ENCODE peak calls at places on chromosome 10, in nine cellular contexts. One of them, this sample, is unnamed.

GRCh38 chr10:21843645-21844044 is 159.9 kb downstream of the DNAJC1 start:
- DNase-seq in stromal cell of bone marrow: no peak
- DNase-seq in GM23248: no peak
- DNase-seq in suprapubic skin: no peak
- DNase-seq in GM13976: no peak
- DNase-seq in cardiac muscle cell: no peak
- DNase-seq in M059J: no peak
- DNase-seq in kidney glomerular epithelial cell: no peak
- DNase-seq in astrocyte of the spinal cord: no peak
- DNase-seq in this sample: no peak

GRCh38 chr10:102476466-102477141 is 25.3 kb upstream of the C10orf95 start:
- DNase-seq in stromal cell of bone marrow: no peak
- DNase-seq in GM23248: no peak
- DNase-seq in suprapubic skin: no peak
- DNase-seq in GM13976: no peak
- DNase-seq in cardiac muscle cell: no peak
- DNase-seq in M059J: no peak
- DNase-seq in kidney glomerular epithelial cell: no peak
- DNase-seq in astrocyte of the spinal cord: no peak
- DNase-seq in this sample: peak; percentile 15

GRCh38 chr10:27158421-27158820 is 3.3 kb downstream of the MASTL start:
- DNase-seq in stromal cell of bone marrow: no peak
- DNase-seq in GM23248: peak; percentile 48
- DNase-seq in suprapubic skin: no peak
- DNase-seq in GM13976: no peak
- DNase-seq in cardiac muscle cell: no peak
- DNase-seq in M059J: no peak
- DNase-seq in kidney glomerular epithelial cell: peak; percentile 3
- DNase-seq in astrocyte of the spinal cord: no peak
- DNase-seq in this sample: peak; percentile 48

GRCh38 chr10:48254745-48255144 is 19.8 kb downstream of the FRMPD2 start:
- DNase-seq in stromal cell of bone marrow: no peak
- DNase-seq in GM23248: no peak
- DNase-seq in suprapubic skin: no peak
- DNase-seq in GM13976: peak; percentile 3
- DNase-seq in cardiac muscle cell: no peak
- DNase-seq in M059J: no peak
- DNase-seq in kidney glomerular epithelial cell: peak; percentile 64
- DNase-seq in astrocyte of the spinal cord: no peak
- DNase-seq in this sample: no peak

GRCh38 chr10:50739618-50740350 is at the start of gene ASAH2B:
- DNase-seq in stromal cell of bone marrow: peak; percentile 59
- DNase-seq in GM23248: peak; percentile 86
- DNase-seq in suprapubic skin: peak; percentile 84
- DNase-seq in GM13976: peak; percentile 74
- DNase-seq in cardiac muscle cell: peak; percentile 81
- DNase-seq in M059J: peak; percentile 84
- DNase-seq in kidney glomerular epithelial cell: peak; percentile 61
- DNase-seq in astrocyte of the spinal cord: peak; percentile 88
- DNase-seq in this sample: peak; percentile 82

GRCh38 chr10:77505431-77506334 is 131.9 kb downstream of the KCNMA1 start:
- DNase-seq in stromal cell of bone marrow: peak; percentile 88
- DNase-seq in GM23248: peak; percentile 94
- DNase-seq in suprapubic skin: no peak
- DNase-seq in GM13976: no peak
- DNase-seq in cardiac muscle cell: no peak
- DNase-seq in M059J: peak; percentile 97
- DNase-seq in kidney glomerular epithelial cell: peak; percentile 95
- DNase-seq in astrocyte of the spinal cord: peak; percentile 93
- DNase-seq in this sample: peak; percentile 97

GRCh38 chr10:88651131-88651541 is 13.1 kb upstream of the LIPF start:
- DNase-seq in stromal cell of bone marrow: peak; percentile 77
- DNase-seq in GM23248: peak; percentile 89
- DNase-seq in suprapubic skin: no peak
- DNase-seq in GM13976: no peak
- DNase-seq in cardiac muscle cell: no peak
- DNase-seq in M059J: peak; percentile 88
- DNase-seq in kidney glomerular epithelial cell: peak; percentile 82
- DNase-seq in astrocyte of the spinal cord: peak; percentile 92
- DNase-seq in this sample: peak; percentile 94

GRCh38 chr10:125121003-125121402 is 39.4 kb downstream of the CTBP2 start:
- DNase-seq in stromal cell of bone marrow: no peak
- DNase-seq in GM23248: no peak
- DNase-seq in suprapubic skin: peak; percentile 34
- DNase-seq in GM13976: no peak
- DNase-seq in cardiac muscle cell: no peak
- DNase-seq in M059J: no peak
- DNase-seq in kidney glomerular epithelial cell: no peak
- DNase-seq in astrocyte of the spinal cord: no peak
- DNase-seq in this sample: no peak

GRCh38 chr10:102117391-102118159 is 2.6 kb downstream of the LDB1 start:
- DNase-seq in stromal cell of bone marrow: peak; percentile 52
- DNase-seq in GM23248: peak; percentile 76
- DNase-seq in suprapubic skin: peak; percentile 85
- DNase-seq in GM13976: peak; percentile 69
- DNase-seq in cardiac muscle cell: peak; percentile 88
- DNase-seq in M059J: peak; percentile 80
- DNase-seq in kidney glomerular epithelial cell: peak; percentile 60
- DNase-seq in astrocyte of the spinal cord: peak; percentile 77
- DNase-seq in this sample: peak; percentile 51

GRCh38 chr10:83706120-83706519 is 433.2 kb upstream of the GHITM start:
- DNase-seq in stromal cell of bone marrow: no peak
- DNase-seq in GM23248: no peak
- DNase-seq in suprapubic skin: no peak
- DNase-seq in GM13976: no peak
- DNase-seq in cardiac muscle cell: no peak
- DNase-seq in M059J: no peak
- DNase-seq in kidney glomerular epithelial cell: no peak
- DNase-seq in astrocyte of the spinal cord: no peak
- DNase-seq in this sample: no peak

GRCh38 chr10:119872860-119873671 is 423 bp upstream of the MCMBP start:
- DNase-seq in stromal cell of bone marrow: peak; percentile 73
- DNase-seq in GM23248: peak; percentile 93
- DNase-seq in suprapubic skin: peak; percentile 86
- DNase-seq in GM13976: peak; percentile 91
- DNase-seq in cardiac muscle cell: peak; percentile 90
- DNase-seq in M059J: peak; percentile 78
- DNase-seq in kidney glomerular epithelial cell: peak; percentile 75
- DNase-seq in astrocyte of the spinal cord: peak; percentile 82
- DNase-seq in this sample: peak; percentile 89

GRCh38 chr10:48495282-48496045 is 109.4 kb downstream of the ARHGAP22 start:
- DNase-seq in stromal cell of bone marrow: no peak
- DNase-seq in GM23248: no peak
- DNase-seq in suprapubic skin: no peak
- DNase-seq in GM13976: no peak
- DNase-seq in cardiac muscle cell: no peak
- DNase-seq in M059J: no peak
- DNase-seq in kidney glomerular epithelial cell: no peak
- DNase-seq in astrocyte of the spinal cord: no peak
- DNase-seq in this sample: no peak

GRCh38 chr10:79274279-79275104 is 72.8 kb upstream of the PPIF start:
- DNase-seq in stromal cell of bone marrow: no peak
- DNase-seq in GM23248: peak; percentile 86
- DNase-seq in suprapubic skin: peak; percentile 93
- DNase-seq in GM13976: no peak
- DNase-seq in cardiac muscle cell: peak; percentile 35
- DNase-seq in M059J: no peak
- DNase-seq in kidney glomerular epithelial cell: no peak
- DNase-seq in astrocyte of the spinal cord: peak; percentile 58
- DNase-seq in this sample: no peak

GRCh38 chr10:128047337-128047736 is 78.9 kb downstream of the MKI67 start:
- DNase-seq in stromal cell of bone marrow: no peak
- DNase-seq in GM23248: no peak
- DNase-seq in suprapubic skin: peak; percentile 85
- DNase-seq in GM13976: peak; percentile 90
- DNase-seq in cardiac muscle cell: peak; percentile 65
- DNase-seq in M059J: no peak
- DNase-seq in kidney glomerular epithelial cell: peak; percentile 88
- DNase-seq in astrocyte of the spinal cord: no peak
- DNase-seq in this sample: no peak

GRCh38 chr10:71581376-71581775 is 138.2 kb downstream of the C10orf105 start:
- DNase-seq in stromal cell of bone marrow: no peak
- DNase-seq in GM23248: no peak
- DNase-seq in suprapubic skin: no peak
- DNase-seq in GM13976: no peak
- DNase-seq in cardiac muscle cell: no peak
- DNase-seq in M059J: no peak
- DNase-seq in kidney glomerular epithelial cell: no peak
- DNase-seq in astrocyte of the spinal cord: no peak
- DNase-seq in this sample: no peak

GRCh38 chr10:51629969-51630617 is 69.3 kb downstream of the CSTF2T start:
- DNase-seq in stromal cell of bone marrow: peak; percentile 19
- DNase-seq in GM23248: peak; percentile 91
- DNase-seq in suprapubic skin: no peak
- DNase-seq in GM13976: no peak
- DNase-seq in cardiac muscle cell: no peak
- DNase-seq in M059J: no peak
- DNase-seq in kidney glomerular epithelial cell: no peak
- DNase-seq in astrocyte of the spinal cord: no peak
- DNase-seq in this sample: no peak

GRCh38 chr10:4344544-4344994 is 481.4 kb upstream of the AKR1E2 start:
- DNase-seq in stromal cell of bone marrow: peak; percentile 100
- DNase-seq in GM23248: peak; percentile 100
- DNase-seq in suprapubic skin: peak; percentile 89
- DNase-seq in GM13976: no peak
- DNase-seq in cardiac muscle cell: peak; percentile 63
- DNase-seq in M059J: peak; percentile 95
- DNase-seq in kidney glomerular epithelial cell: peak; percentile 89
- DNase-seq in astrocyte of the spinal cord: peak; percentile 100
- DNase-seq in this sample: peak; percentile 100

GRCh38 chr10:130491011-130491697 is 355.0 kb downstream of the GLRX3 start:
- DNase-seq in stromal cell of bone marrow: no peak
- DNase-seq in GM23248: no peak
- DNase-seq in suprapubic skin: peak; percentile 27
- DNase-seq in GM13976: no peak
- DNase-seq in cardiac muscle cell: no peak
- DNase-seq in M059J: peak; percentile 33
- DNase-seq in kidney glomerular epithelial cell: no peak
- DNase-seq in astrocyte of the spinal cord: no peak
- DNase-seq in this sample: no peak

GRCh38 chr10:24784061-24784460 is 60.4 kb upstream of the ARHGAP21 start:
- DNase-seq in stromal cell of bone marrow: no peak
- DNase-seq in GM23248: no peak
- DNase-seq in suprapubic skin: no peak
- DNase-seq in GM13976: no peak
- DNase-seq in cardiac muscle cell: no peak
- DNase-seq in M059J: no peak
- DNase-seq in kidney glomerular epithelial cell: no peak
- DNase-seq in astrocyte of the spinal cord: no peak
- DNase-seq in this sample: no peak

GRCh38 chr10:126247454-126247975 is 140.8 kb downstream of the ADAM12 start:
- DNase-seq in stromal cell of bone marrow: peak; percentile 99
- DNase-seq in GM23248: peak; percentile 100
- DNase-seq in suprapubic skin: peak; percentile 88
- DNase-seq in GM13976: no peak
- DNase-seq in cardiac muscle cell: peak; percentile 18
- DNase-seq in M059J: peak; percentile 99
- DNase-seq in kidney glomerular epithelial cell: peak; percentile 99
- DNase-seq in astrocyte of the spinal cord: peak; percentile 100
- DNase-seq in this sample: peak; percentile 99

GRCh38 chr10:106682175-106682574 is 482.3 kb downstream of the SORCS1 start:
- DNase-seq in stromal cell of bone marrow: no peak
- DNase-seq in GM23248: peak; percentile 23
- DNase-seq in suprapubic skin: no peak
- DNase-seq in GM13976: no peak
- DNase-seq in cardiac muscle cell: no peak
- DNase-seq in M059J: no peak
- DNase-seq in kidney glomerular epithelial cell: no peak
- DNase-seq in astrocyte of the spinal cord: peak; percentile 1
- DNase-seq in this sample: peak; percentile 34

GRCh38 chr10:47048533-47048905 is 137.3 kb downstream of the PTPN20 start:
- DNase-seq in stromal cell of bone marrow: no peak
- DNase-seq in GM23248: peak; percentile 23
- DNase-seq in suprapubic skin: no peak
- DNase-seq in GM13976: no peak
- DNase-seq in cardiac muscle cell: no peak
- DNase-seq in M059J: peak; percentile 21
- DNase-seq in kidney glomerular epithelial cell: no peak
- DNase-seq in astrocyte of the spinal cord: no peak
- DNase-seq in this sample: peak; percentile 17

GRCh38 chr10:22437620-22438588 is 92.6 kb downstream of the SPAG6 start:
- DNase-seq in stromal cell of bone marrow: no peak
- DNase-seq in GM23248: peak; percentile 63
- DNase-seq in suprapubic skin: peak; percentile 70
- DNase-seq in GM13976: peak; percentile 52
- DNase-seq in cardiac muscle cell: no peak
- DNase-seq in M059J: peak; percentile 20
- DNase-seq in kidney glomerular epithelial cell: no peak
- DNase-seq in astrocyte of the spinal cord: peak; percentile 58
- DNase-seq in this sample: no peak

GRCh38 chr10:92486637-92487036 is 87.3 kb downstream of the IDE start:
- DNase-seq in stromal cell of bone marrow: no peak
- DNase-seq in GM23248: no peak
- DNase-seq in suprapubic skin: no peak
- DNase-seq in GM13976: no peak
- DNase-seq in cardiac muscle cell: no peak
- DNase-seq in M059J: no peak
- DNase-seq in kidney glomerular epithelial cell: no peak
- DNase-seq in astrocyte of the spinal cord: no peak
- DNase-seq in this sample: no peak

GRCh38 chr10:34290412-34291082 is 524.5 kb downstream of the PARD3 start:
- DNase-seq in stromal cell of bone marrow: peak; percentile 32
- DNase-seq in GM23248: peak; percentile 61
- DNase-seq in suprapubic skin: no peak
- DNase-seq in GM13976: no peak
- DNase-seq in cardiac muscle cell: no peak
- DNase-seq in M059J: peak; percentile 74
- DNase-seq in kidney glomerular epithelial cell: peak; percentile 66
- DNase-seq in astrocyte of the spinal cord: peak; percentile 61
- DNase-seq in this sample: peak; percentile 58

GRCh38 chr10:99828464-99828863 is 46.0 kb downstream of the ABCC2 start:
- DNase-seq in stromal cell of bone marrow: no peak
- DNase-seq in GM23248: no peak
- DNase-seq in suprapubic skin: no peak
- DNase-seq in GM13976: no peak
- DNase-seq in cardiac muscle cell: no peak
- DNase-seq in M059J: no peak
- DNase-seq in kidney glomerular epithelial cell: no peak
- DNase-seq in astrocyte of the spinal cord: no peak
- DNase-seq in this sample: no peak

GRCh38 chr10:71970331-71970730 is 6.1 kb downstream of the CHST3 start:
- DNase-seq in stromal cell of bone marrow: no peak
- DNase-seq in GM23248: peak; percentile 38
- DNase-seq in suprapubic skin: no peak
- DNase-seq in GM13976: no peak
- DNase-seq in cardiac muscle cell: peak; percentile 43
- DNase-seq in M059J: peak; percentile 78
- DNase-seq in kidney glomerular epithelial cell: no peak
- DNase-seq in astrocyte of the spinal cord: peak; percentile 37
- DNase-seq in this sample: peak; percentile 42

GRCh38 chr10:127228195-127228785 is 31.9 kb upstream of the INSYN2A start:
- DNase-seq in stromal cell of bone marrow: no peak
- DNase-seq in GM23248: peak; percentile 62
- DNase-seq in suprapubic skin: no peak
- DNase-seq in GM13976: no peak
- DNase-seq in cardiac muscle cell: no peak
- DNase-seq in M059J: no peak
- DNase-seq in kidney glomerular epithelial cell: no peak
- DNase-seq in astrocyte of the spinal cord: peak; percentile 6
- DNase-seq in this sample: no peak

GRCh38 chr10:17344206-17344605 is 110.2 kb downstream of the ST8SIA6 start:
- DNase-seq in stromal cell of bone marrow: no peak
- DNase-seq in GM23248: no peak
- DNase-seq in suprapubic skin: no peak
- DNase-seq in GM13976: no peak
- DNase-seq in cardiac muscle cell: no peak
- DNase-seq in M059J: peak; percentile 2
- DNase-seq in kidney glomerular epithelial cell: no peak
- DNase-seq in astrocyte of the spinal cord: peak; percentile 41
- DNase-seq in this sample: no peak

GRCh38 chr10:3935933-3936359 is 150.9 kb upstream of the KLF6 start:
- DNase-seq in stromal cell of bone marrow: no peak
- DNase-seq in GM23248: peak; percentile 39
- DNase-seq in suprapubic skin: no peak
- DNase-seq in GM13976: no peak
- DNase-seq in cardiac muscle cell: no peak
- DNase-seq in M059J: peak; percentile 60
- DNase-seq in kidney glomerular epithelial cell: no peak
- DNase-seq in astrocyte of the spinal cord: peak; percentile 33
- DNase-seq in this sample: no peak

GRCh38 chr10:109899578-109900355 is 23.5 kb downstream of the XPNPEP1 start:
- DNase-seq in stromal cell of bone marrow: peak; percentile 88
- DNase-seq in GM23248: peak; percentile 94
- DNase-seq in suprapubic skin: no peak
- DNase-seq in GM13976: no peak
- DNase-seq in cardiac muscle cell: no peak
- DNase-seq in M059J: peak; percentile 84
- DNase-seq in kidney glomerular epithelial cell: no peak
- DNase-seq in astrocyte of the spinal cord: no peak
- DNase-seq in this sample: no peak

This sample was measured in ELR.